ENCODE peak calls at places on chromosome 11, in six cellular contexts. Y, I, P, A, W and S are unnamed samples.
A peak's percentile ranks its signal among the peaks of the same experiment; 100 is the strongest.

GRCh38 chr11:12212181-12212820 is 101.9 kb downstream of the MICAL2 start:
- DNase-seq in P (no peak), Y (no peak), I (no peak), A (no peak), W (no peak), S (no peak)

GRCh38 chr11:26332572-26332915 is 614 bp downstream of the ANO3 start:
- DNase-seq in A (no peak), Y (no peak), P (no peak), W (no peak), I (no peak), S (no peak)

GRCh38 chr11:68956142-68956541 is 24.6 kb downstream of the MRGPRD start:
- DNase-seq in P (no peak), A (peak; percentile 85), W (no peak), Y (peak; percentile 64), I (no peak), S (no peak)

GRCh38 chr11:65559951-65560537 is 1.9 kb upstream of the LTBP3 start:
- DNase-seq in P (no peak), I (no peak), Y (no peak), W (no peak), A (no peak), S (no peak)

GRCh38 chr11:2567026-2567671 is 122.3 kb downstream of the KCNQ1 start:
- DNase-seq in P (no peak), A (no peak), Y (no peak), W (no peak), I (no peak), S (no peak)

GRCh38 chr11:304061-304506 is 3.5 kb upstream of the IFITM2 start:
- DNase-seq in I (no peak), P (no peak), A (no peak), W (no peak), Y (no peak), S (no peak)

GRCh38 chr11:36688132-36688531 is 90.1 kb upstream of the RAG2 start:
- DNase-seq in W (no peak), P (no peak), A (no peak), Y (no peak), I (no peak), S (no peak)

GRCh38 chr11:47863189-47863892 is 15.2 kb upstream of the NUP160 start:
- DNase-seq in W (no peak), Y (peak; percentile 59), A (no peak), P (no peak), I (peak; percentile 85), S (no peak)

GRCh38 chr11:5369793-5370192 is 13.8 kb upstream of the OR51M1 start:
- DNase-seq in I (peak; percentile 75), A (no peak), Y (peak; percentile 16), W (no peak), P (no peak), S (no peak)

GRCh38 chr11:68009391-68010000 is 631 bp upstream of the ALDH3B1 start:
- DNase-seq in A (no peak), W (no peak), P (peak; percentile 51), Y (peak; percentile 84), I (no peak), S (no peak)

GRCh38 chr11:33268945-33269567 is 11.9 kb downstream of the HIPK3 start:
- DNase-seq in W (no peak), I (no peak), A (no peak), Y (no peak), P (no peak), S (no peak)

GRCh38 chr11:130947889-130948288 is 31.6 kb upstream of the SNX19 start:
- DNase-seq in A (no peak), Y (no peak), W (no peak), P (no peak), I (no peak), S (no peak)

GRCh38 chr11:11408436-11409221 is 55.6 kb upstream of the CSNK2A3 start:
- DNase-seq in W (no peak), A (no peak), Y (no peak), I (no peak), P (no peak), S (no peak)

GRCh38 chr11:83602116-83602515 is 315.9 kb upstream of the CCDC90B start:
- DNase-seq in A (no peak), W (no peak), Y (no peak), P (no peak), I (no peak), S (no peak)

GRCh38 chr11:125345706-125346561 is 150.1 kb downstream of the FEZ1 start:
- DNase-seq in Y (peak; percentile 64), P (peak; percentile 73), A (peak; percentile 87), W (peak; percentile 89), I (peak; percentile 50), S (no peak)

GRCh38 chr11:27443746-27444465 is 28.7 kb downstream of the LGR4 start:
- DNase-seq in Y (no peak), W (no peak), P (no peak), A (no peak), I (no peak), S (no peak)

GRCh38 chr11:27055065-27055682 is 14.6 kb downstream of the BBOX1 start:
- DNase-seq in Y (no peak), P (peak; percentile 46), W (no peak), A (no peak), I (no peak), S (no peak)

GRCh38 chr11:55970935-55971334 is 1.2 kb upstream of the OR10AG1 start:
- DNase-seq in I (no peak), P (no peak), W (no peak), Y (no peak), A (no peak), S (no peak)

GRCh38 chr11:33620423-33621120 is 80.1 kb downstream of the C11orf91 start:
- DNase-seq in I (no peak), Y (no peak), A (no peak), P (no peak), W (no peak), S (no peak)

GRCh38 chr11:77966338-77966737 is 28.1 kb downstream of the INTS4 start:
- DNase-seq in Y (no peak), A (no peak), I (no peak), W (no peak), P (no peak), S (no peak)

GRCh38 chr11:47607380-47607779 is 13.2 kb upstream of the C1QTNF4 start:
- DNase-seq in Y (no peak), I (peak; percentile 84), P (no peak), A (no peak), W (no peak), S (no peak)

GRCh38 chr11:19018901-19019300 is 41.6 kb downstream of the MRGPRX2 start:
- DNase-seq in I (no peak), Y (no peak), A (peak; percentile 62), P (no peak), W (no peak), S (no peak)

GRCh38 chr11:46560300-46561025 is 33.4 kb downstream of the AMBRA1 start:
- DNase-seq in W (no peak), I (no peak), P (peak; percentile 54), Y (peak; percentile 43), A (no peak), S (no peak)

GRCh38 chr11:92861641-92862040 is 107.8 kb upstream of the MTNR1B start:
- DNase-seq in P (no peak), W (no peak), A (no peak), Y (no peak), I (no peak), S (no peak)
- TF ChIP-seq CTCF in P (no peak), W (no peak), A (peak; percentile 37), Y (no peak), I (no peak), S (peak; percentile 37)

DNA sequence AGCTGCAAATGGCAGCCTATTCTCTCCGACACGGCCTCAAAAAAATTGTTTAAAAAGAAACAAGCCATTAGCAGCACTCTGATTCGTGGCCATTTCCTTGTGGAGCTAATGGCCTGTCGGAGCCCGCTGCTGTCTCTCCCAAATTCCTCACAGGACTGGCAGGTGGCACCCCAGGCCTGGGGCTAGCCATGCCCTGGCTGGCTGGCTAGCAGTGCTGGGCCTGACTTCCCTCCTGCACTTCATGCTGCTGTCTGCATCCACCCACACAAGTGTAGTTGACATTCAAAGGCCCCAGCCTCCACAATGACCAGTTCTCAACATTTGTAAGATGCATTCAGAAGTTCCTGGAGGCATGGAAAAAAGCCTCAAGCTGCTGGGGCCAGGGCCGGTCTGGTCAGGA is 61.5 kb downstream of the SMCO4 start:
- DNase-seq in I (no peak), Y (no peak), W (no peak), P (no peak), A (no peak), S (no peak)
- TF ChIP-seq CTCF in I (no peak), Y (no peak), W (no peak), P (no peak), A (peak; percentile 17), S (no peak)

GRCh38 chr11:120789391-120789790 is 234.5 kb upstream of the TBCEL start:
- DNase-seq in W (no peak), A (no peak), P (no peak), I (no peak), Y (no peak), S (no peak)

GRCh38 chr11:120784566-120785251 is 239.2 kb upstream of the TBCEL start:
- DNase-seq in Y (no peak), W (no peak), P (no peak), A (no peak), I (no peak), S (no peak)

GRCh38 chr11:120781486-120782120 is 242.3 kb upstream of the TBCEL start:
- DNase-seq in A (no peak), W (no peak), P (no peak), Y (no peak), I (no peak), S (no peak)

GRCh38 chr11:120786206-120786735 is 237.6 kb upstream of the TBCEL start:
- DNase-seq in W (no peak), A (peak; percentile 28), Y (no peak), P (no peak), I (no peak), S (no peak)

DNA sequence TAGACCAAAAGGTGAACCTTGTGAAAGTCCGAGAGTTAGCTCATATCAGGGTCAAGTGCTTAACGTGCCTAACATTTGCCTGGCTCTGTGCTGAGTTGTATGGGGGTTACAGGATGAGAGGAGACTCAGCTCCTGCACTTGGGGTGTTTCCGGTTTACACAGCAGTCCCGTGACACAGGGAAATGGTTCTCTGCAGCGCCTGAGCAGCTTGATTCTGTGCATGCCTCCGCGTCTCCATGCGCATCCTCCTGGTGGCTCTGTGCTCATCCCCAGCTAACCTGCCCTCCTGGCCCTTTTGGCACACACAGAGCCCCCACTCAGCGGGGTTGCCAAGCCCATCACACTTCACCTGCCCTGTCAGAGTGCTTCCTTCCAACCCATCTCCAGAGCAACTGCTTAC is 238.3 kb upstream of the TBCEL start:
- DNase-seq in A (no peak), W (no peak), Y (no peak), P (no peak), I (no peak), S (no peak)
- TF ChIP-seq CTCF in A (no peak), W (no peak), Y (no peak), P (no peak), I (no peak), S (no peak)

GRCh38 chr11:17932472-17932871 is 80.4 kb downstream of the SERGEF start:
- DNase-seq in P (no peak), Y (no peak), I (no peak), W (no peak), A (no peak), S (no peak)

GRCh38 chr11:17931595-17931994 is 81.3 kb downstream of the SERGEF start:
- DNase-seq in P (no peak), Y (no peak), I (no peak), W (no peak), A (no peak), S (no peak)

GRCh38 chr11:17929171-17929570 is 83.7 kb downstream of the SERGEF start:
- DNase-seq in Y (no peak), W (no peak), I (no peak), P (no peak), A (no peak), S (no peak)

GRCh38 chr11:17927643-17928343 is 85.1 kb downstream of the SERGEF start:
- DNase-seq in Y (no peak), P (no peak), W (no peak), I (peak; percentile 78), A (no peak), S (no peak)

GRCh38 chr11:17930544-17931144 is 82.2 kb downstream of the SERGEF start:
- DNase-seq in Y (peak; percentile 10), A (no peak), P (no peak), W (no peak), I (no peak), S (no peak)
- TF ChIP-seq CTCF in Y (no peak), A (peak; percentile 31), P (no peak), W (no peak), I (no peak), S (no peak)